ENCODE peak calls at places on chromosomes 6 and 20, in ten cellular contexts. One of them, this sample, is unnamed.

GRCh38 chr6:168995526-168996100 is 258.0 kb downstream of the THBS2 start:
- DNase-seq in NCI-H2081: no peak
- DNase-seq in NCI-H1417: no peak
- DNase-seq in central memory CD4-positive, alpha-beta T cell: no peak
- DNase-seq in midbrain: no peak
- DNase-seq in NT2/D1: no peak
- DNase-seq in ELF-1: no peak
- DNase-seq in HuH-7: no peak
- DNase-seq in activated T-cell treated with anti-CD3 and anti-CD28 coated beads, Interleukin-2, amount 50 U/mL, for 4 hours: no peak
- DNase-seq in stimulated activated CD4-positive, alpha-beta T cell treated with anti-CD3 and anti-CD28 coated beads, TNF-alpha, amount 100 ng/mL, for 1 hour: no peak
- DNase-seq in this sample: no peak

GRCh38 chr6:44668391-44668930 is 281.0 kb downstream of the CDC5L start:
- DNase-seq in NCI-H2081: no peak
- DNase-seq in NCI-H1417: no peak
- DNase-seq in central memory CD4-positive, alpha-beta T cell: no peak
- DNase-seq in midbrain: no peak
- DNase-seq in NT2/D1: no peak
- DNase-seq in ELF-1: no peak
- DNase-seq in HuH-7: no peak
- DNase-seq in activated T-cell treated with anti-CD3 and anti-CD28 coated beads, Interleukin-2, amount 50 U/mL, for 4 hours: no peak
- DNase-seq in stimulated activated CD4-positive, alpha-beta T cell treated with anti-CD3 and anti-CD28 coated beads, TNF-alpha, amount 100 ng/mL, for 1 hour: no peak
- DNase-seq in this sample: no peak

GRCh38 chr6:168247456-168248147 is 72.0 kb downstream of the DACT2 start:
- DNase-seq in NCI-H2081: peak
- DNase-seq in NCI-H1417: peak
- DNase-seq in central memory CD4-positive, alpha-beta T cell: no peak
- DNase-seq in midbrain: no peak
- DNase-seq in NT2/D1: no peak
- DNase-seq in ELF-1: peak
- DNase-seq in HuH-7: peak
- DNase-seq in activated T-cell treated with anti-CD3 and anti-CD28 coated beads, Interleukin-2, amount 50 U/mL, for 4 hours: no peak
- DNase-seq in stimulated activated CD4-positive, alpha-beta T cell treated with anti-CD3 and anti-CD28 coated beads, TNF-alpha, amount 100 ng/mL, for 1 hour: no peak
- DNase-seq in this sample: no peak

GRCh38 chr20:10414982-10415650 is 18.9 kb downstream of the MKKS start:
- DNase-seq in NCI-H2081: peak
- DNase-seq in NCI-H1417: peak
- DNase-seq in central memory CD4-positive, alpha-beta T cell: no peak
- DNase-seq in midbrain: no peak
- DNase-seq in NT2/D1: peak
- DNase-seq in ELF-1: no peak
- DNase-seq in HuH-7: no peak
- DNase-seq in activated T-cell treated with anti-CD3 and anti-CD28 coated beads, Interleukin-2, amount 50 U/mL, for 4 hours: no peak
- DNase-seq in stimulated activated CD4-positive, alpha-beta T cell treated with anti-CD3 and anti-CD28 coated beads, TNF-alpha, amount 100 ng/mL, for 1 hour: no peak
- DNase-seq in this sample: peak

GRCh38 chr6:44044154-44044539 is 83.1 kb downstream of the MRPL14 start:
- DNase-seq in NCI-H2081: no peak
- DNase-seq in NCI-H1417: no peak
- DNase-seq in central memory CD4-positive, alpha-beta T cell: no peak
- DNase-seq in midbrain: no peak
- DNase-seq in NT2/D1: no peak
- DNase-seq in ELF-1: no peak
- DNase-seq in HuH-7: no peak
- DNase-seq in activated T-cell treated with anti-CD3 and anti-CD28 coated beads, Interleukin-2, amount 50 U/mL, for 4 hours: no peak
- DNase-seq in stimulated activated CD4-positive, alpha-beta T cell treated with anti-CD3 and anti-CD28 coated beads, TNF-alpha, amount 100 ng/mL, for 1 hour: no peak
- DNase-seq in this sample: no peak

GRCh38 chr6:2478200-2478599 is 232.8 kb upstream of the GMDS start:
- DNase-seq in NCI-H2081: no peak
- DNase-seq in NCI-H1417: no peak
- DNase-seq in central memory CD4-positive, alpha-beta T cell: no peak
- DNase-seq in midbrain: no peak
- DNase-seq in NT2/D1: no peak
- DNase-seq in ELF-1: peak
- DNase-seq in HuH-7: no peak
- DNase-seq in activated T-cell treated with anti-CD3 and anti-CD28 coated beads, Interleukin-2, amount 50 U/mL, for 4 hours: no peak
- DNase-seq in stimulated activated CD4-positive, alpha-beta T cell treated with anti-CD3 and anti-CD28 coated beads, TNF-alpha, amount 100 ng/mL, for 1 hour: no peak
- DNase-seq in this sample: no peak

GRCh38 chr6:139676718-139677117 is 302.3 kb upstream of the CITED2 start:
- DNase-seq in NCI-H2081: no peak
- DNase-seq in NCI-H1417: no peak
- DNase-seq in central memory CD4-positive, alpha-beta T cell: no peak
- DNase-seq in midbrain: no peak
- DNase-seq in NT2/D1: no peak
- DNase-seq in ELF-1: no peak
- DNase-seq in HuH-7: no peak
- DNase-seq in activated T-cell treated with anti-CD3 and anti-CD28 coated beads, Interleukin-2, amount 50 U/mL, for 4 hours: no peak
- DNase-seq in stimulated activated CD4-positive, alpha-beta T cell treated with anti-CD3 and anti-CD28 coated beads, TNF-alpha, amount 100 ng/mL, for 1 hour: no peak
- DNase-seq in this sample: peak

GRCh38 chr6:46733410-46733809 is 1.8 kb downstream of the PLA2G7 start:
- DNase-seq in NCI-H2081: no peak
- DNase-seq in NCI-H1417: no peak
- DNase-seq in central memory CD4-positive, alpha-beta T cell: no peak
- DNase-seq in midbrain: no peak
- DNase-seq in NT2/D1: no peak
- DNase-seq in ELF-1: peak
- DNase-seq in HuH-7: no peak
- DNase-seq in activated T-cell treated with anti-CD3 and anti-CD28 coated beads, Interleukin-2, amount 50 U/mL, for 4 hours: no peak
- DNase-seq in stimulated activated CD4-positive, alpha-beta T cell treated with anti-CD3 and anti-CD28 coated beads, TNF-alpha, amount 100 ng/mL, for 1 hour: no peak
- DNase-seq in this sample: no peak

GRCh38 chr6:77040566-77041195 is 422.6 kb downstream of the HTR1B start:
- DNase-seq in NCI-H2081: no peak
- DNase-seq in NCI-H1417: no peak
- DNase-seq in central memory CD4-positive, alpha-beta T cell: no peak
- DNase-seq in midbrain: no peak
- DNase-seq in NT2/D1: no peak
- DNase-seq in ELF-1: no peak
- DNase-seq in HuH-7: no peak
- DNase-seq in activated T-cell treated with anti-CD3 and anti-CD28 coated beads, Interleukin-2, amount 50 U/mL, for 4 hours: no peak
- DNase-seq in stimulated activated CD4-positive, alpha-beta T cell treated with anti-CD3 and anti-CD28 coated beads, TNF-alpha, amount 100 ng/mL, for 1 hour: no peak
- DNase-seq in this sample: no peak

GRCh38 chr20:36461600-36462439 is 79.5 kb upstream of the MYL9 start:
- DNase-seq in NCI-H2081: peak
- DNase-seq in NCI-H1417: peak
- DNase-seq in central memory CD4-positive, alpha-beta T cell: peak
- DNase-seq in midbrain: peak
- DNase-seq in NT2/D1: no peak
- DNase-seq in ELF-1: peak
- DNase-seq in HuH-7: peak
- DNase-seq in activated T-cell treated with anti-CD3 and anti-CD28 coated beads, Interleukin-2, amount 50 U/mL, for 4 hours: peak
- DNase-seq in stimulated activated CD4-positive, alpha-beta T cell treated with anti-CD3 and anti-CD28 coated beads, TNF-alpha, amount 100 ng/mL, for 1 hour: peak
- DNase-seq in this sample: no peak

GRCh38 chr6:110554966-110555460 is 78.6 kb upstream of the SLC22A16 start:
- DNase-seq in NCI-H2081: no peak
- DNase-seq in NCI-H1417: no peak
- DNase-seq in central memory CD4-positive, alpha-beta T cell: no peak
- DNase-seq in midbrain: peak
- DNase-seq in NT2/D1: no peak
- DNase-seq in ELF-1: no peak
- DNase-seq in HuH-7: peak
- DNase-seq in activated T-cell treated with anti-CD3 and anti-CD28 coated beads, Interleukin-2, amount 50 U/mL, for 4 hours: no peak
- DNase-seq in stimulated activated CD4-positive, alpha-beta T cell treated with anti-CD3 and anti-CD28 coated beads, TNF-alpha, amount 100 ng/mL, for 1 hour: no peak
- DNase-seq in this sample: no peak

GRCh38 chr6:5282191-5282623 is 20.9 kb downstream of the FARS2 start:
- DNase-seq in NCI-H2081: no peak
- DNase-seq in NCI-H1417: no peak
- DNase-seq in central memory CD4-positive, alpha-beta T cell: no peak
- DNase-seq in midbrain: no peak
- DNase-seq in NT2/D1: no peak
- DNase-seq in ELF-1: no peak
- DNase-seq in HuH-7: no peak
- DNase-seq in activated T-cell treated with anti-CD3 and anti-CD28 coated beads, Interleukin-2, amount 50 U/mL, for 4 hours: no peak
- DNase-seq in stimulated activated CD4-positive, alpha-beta T cell treated with anti-CD3 and anti-CD28 coated beads, TNF-alpha, amount 100 ng/mL, for 1 hour: no peak
- DNase-seq in this sample: no peak

GRCh38 chr6:131685266-131685780 is 15.9 kb downstream of the OR2A4 start:
- DNase-seq in NCI-H2081: no peak
- DNase-seq in NCI-H1417: no peak
- DNase-seq in central memory CD4-positive, alpha-beta T cell: no peak
- DNase-seq in midbrain: no peak
- DNase-seq in NT2/D1: no peak
- DNase-seq in ELF-1: no peak
- DNase-seq in HuH-7: no peak
- DNase-seq in activated T-cell treated with anti-CD3 and anti-CD28 coated beads, Interleukin-2, amount 50 U/mL, for 4 hours: no peak
- DNase-seq in stimulated activated CD4-positive, alpha-beta T cell treated with anti-CD3 and anti-CD28 coated beads, TNF-alpha, amount 100 ng/mL, for 1 hour: no peak
- DNase-seq in this sample: no peak

GRCh38 chr20:44536139-44536538 is 14.3 kb upstream of the SERINC3 start:
- DNase-seq in NCI-H2081: no peak
- DNase-seq in NCI-H1417: no peak
- DNase-seq in central memory CD4-positive, alpha-beta T cell: no peak
- DNase-seq in midbrain: no peak
- DNase-seq in NT2/D1: no peak
- DNase-seq in ELF-1: no peak
- DNase-seq in HuH-7: no peak
- DNase-seq in activated T-cell treated with anti-CD3 and anti-CD28 coated beads, Interleukin-2, amount 50 U/mL, for 4 hours: no peak
- DNase-seq in stimulated activated CD4-positive, alpha-beta T cell treated with anti-CD3 and anti-CD28 coated beads, TNF-alpha, amount 100 ng/mL, for 1 hour: no peak
- DNase-seq in this sample: no peak

GRCh38 chr6:88679841-88680240 is 283.6 kb downstream of the RNGTT start:
- DNase-seq in NCI-H2081: no peak
- DNase-seq in NCI-H1417: no peak
- DNase-seq in central memory CD4-positive, alpha-beta T cell: no peak
- DNase-seq in midbrain: no peak
- DNase-seq in NT2/D1: no peak
- DNase-seq in ELF-1: no peak
- DNase-seq in HuH-7: no peak
- DNase-seq in activated T-cell treated with anti-CD3 and anti-CD28 coated beads, Interleukin-2, amount 50 U/mL, for 4 hours: no peak
- DNase-seq in stimulated activated CD4-positive, alpha-beta T cell treated with anti-CD3 and anti-CD28 coated beads, TNF-alpha, amount 100 ng/mL, for 1 hour: no peak
- DNase-seq in this sample: no peak

GRCh38 chr6:42696526-42697267 is 25.7 kb downstream of the PRPH2 start:
- DNase-seq in NCI-H2081: no peak
- DNase-seq in NCI-H1417: no peak
- DNase-seq in central memory CD4-positive, alpha-beta T cell: no peak
- DNase-seq in midbrain: no peak
- DNase-seq in NT2/D1: no peak
- DNase-seq in ELF-1: no peak
- DNase-seq in HuH-7: no peak
- DNase-seq in activated T-cell treated with anti-CD3 and anti-CD28 coated beads, Interleukin-2, amount 50 U/mL, for 4 hours: no peak
- DNase-seq in stimulated activated CD4-positive, alpha-beta T cell treated with anti-CD3 and anti-CD28 coated beads, TNF-alpha, amount 100 ng/mL, for 1 hour: no peak
- DNase-seq in this sample: no peak

GRCh38 chr20:36802326-36803223 is 29.0 kb upstream of the DSN1 start:
- DNase-seq in NCI-H2081: no peak
- DNase-seq in NCI-H1417: no peak
- DNase-seq in central memory CD4-positive, alpha-beta T cell: no peak
- DNase-seq in midbrain: no peak
- DNase-seq in NT2/D1: no peak
- DNase-seq in ELF-1: no peak
- DNase-seq in HuH-7: no peak
- DNase-seq in activated T-cell treated with anti-CD3 and anti-CD28 coated beads, Interleukin-2, amount 50 U/mL, for 4 hours: no peak
- DNase-seq in stimulated activated CD4-positive, alpha-beta T cell treated with anti-CD3 and anti-CD28 coated beads, TNF-alpha, amount 100 ng/mL, for 1 hour: no peak
- DNase-seq in this sample: no peak

GRCh38 chr6:42764883-42765653 is 16.8 kb upstream of the BICRAL start:
- DNase-seq in NCI-H2081: no peak
- DNase-seq in NCI-H1417: no peak
- DNase-seq in central memory CD4-positive, alpha-beta T cell: no peak
- DNase-seq in midbrain: no peak
- DNase-seq in NT2/D1: no peak
- DNase-seq in ELF-1: no peak
- DNase-seq in HuH-7: no peak
- DNase-seq in activated T-cell treated with anti-CD3 and anti-CD28 coated beads, Interleukin-2, amount 50 U/mL, for 4 hours: no peak
- DNase-seq in stimulated activated CD4-positive, alpha-beta T cell treated with anti-CD3 and anti-CD28 coated beads, TNF-alpha, amount 100 ng/mL, for 1 hour: no peak
- DNase-seq in this sample: no peak

GRCh38 chr20:53827996-53828672 is 234.5 kb upstream of the ZNF217 start:
- DNase-seq in NCI-H2081: no peak
- DNase-seq in NCI-H1417: no peak
- DNase-seq in central memory CD4-positive, alpha-beta T cell: no peak
- DNase-seq in midbrain: no peak
- DNase-seq in NT2/D1: no peak
- DNase-seq in ELF-1: no peak
- DNase-seq in HuH-7: no peak
- DNase-seq in activated T-cell treated with anti-CD3 and anti-CD28 coated beads, Interleukin-2, amount 50 U/mL, for 4 hours: no peak
- DNase-seq in stimulated activated CD4-positive, alpha-beta T cell treated with anti-CD3 and anti-CD28 coated beads, TNF-alpha, amount 100 ng/mL, for 1 hour: no peak
- DNase-seq in this sample: peak

GRCh38 chr6:142518126-142518525 is 216.3 kb downstream of the ADGRG6 start:
- DNase-seq in NCI-H2081: no peak
- DNase-seq in NCI-H1417: peak
- DNase-seq in central memory CD4-positive, alpha-beta T cell: no peak
- DNase-seq in midbrain: no peak
- DNase-seq in NT2/D1: no peak
- DNase-seq in ELF-1: peak
- DNase-seq in HuH-7: no peak
- DNase-seq in activated T-cell treated with anti-CD3 and anti-CD28 coated beads, Interleukin-2, amount 50 U/mL, for 4 hours: no peak
- DNase-seq in stimulated activated CD4-positive, alpha-beta T cell treated with anti-CD3 and anti-CD28 coated beads, TNF-alpha, amount 100 ng/mL, for 1 hour: no peak
- DNase-seq in this sample: no peak

GRCh38 chr6:100846276-100846675 is 34.9 kb downstream of the ASCC3 start:
- DNase-seq in NCI-H2081: peak
- DNase-seq in NCI-H1417: peak
- DNase-seq in central memory CD4-positive, alpha-beta T cell: no peak
- DNase-seq in midbrain: no peak
- DNase-seq in NT2/D1: no peak
- DNase-seq in ELF-1: no peak
- DNase-seq in HuH-7: no peak
- DNase-seq in activated T-cell treated with anti-CD3 and anti-CD28 coated beads, Interleukin-2, amount 50 U/mL, for 4 hours: no peak
- DNase-seq in stimulated activated CD4-positive, alpha-beta T cell treated with anti-CD3 and anti-CD28 coated beads, TNF-alpha, amount 100 ng/mL, for 1 hour: no peak
- DNase-seq in this sample: no peak

GRCh38 chr6:112231609-112232060 is 22.7 kb downstream of the LAMA4 start:
- DNase-seq in NCI-H2081: peak
- DNase-seq in NCI-H1417: peak
- DNase-seq in central memory CD4-positive, alpha-beta T cell: no peak
- DNase-seq in midbrain: no peak
- DNase-seq in NT2/D1: no peak
- DNase-seq in ELF-1: no peak
- DNase-seq in HuH-7: no peak
- DNase-seq in activated T-cell treated with anti-CD3 and anti-CD28 coated beads, Interleukin-2, amount 50 U/mL, for 4 hours: no peak
- DNase-seq in stimulated activated CD4-positive, alpha-beta T cell treated with anti-CD3 and anti-CD28 coated beads, TNF-alpha, amount 100 ng/mL, for 1 hour: no peak
- DNase-seq in this sample: peak

GRCh38 chr20:62359491-62360121 is 7.5 kb downstream of the LAMA5 start:
- DNase-seq in NCI-H2081: no peak
- DNase-seq in NCI-H1417: no peak
- DNase-seq in central memory CD4-positive, alpha-beta T cell: no peak
- DNase-seq in midbrain: no peak
- DNase-seq in NT2/D1: no peak
- DNase-seq in ELF-1: no peak
- DNase-seq in HuH-7: no peak
- DNase-seq in activated T-cell treated with anti-CD3 and anti-CD28 coated beads, Interleukin-2, amount 50 U/mL, for 4 hours: no peak
- DNase-seq in stimulated activated CD4-positive, alpha-beta T cell treated with anti-CD3 and anti-CD28 coated beads, TNF-alpha, amount 100 ng/mL, for 1 hour: no peak
- DNase-seq in this sample: no peak

GRCh38 chr20:63378626-63379025 is 17.5 kb upstream of the CHRNA4 start:
- DNase-seq in NCI-H2081: no peak
- DNase-seq in NCI-H1417: no peak
- DNase-seq in central memory CD4-positive, alpha-beta T cell: no peak
- DNase-seq in midbrain: no peak
- DNase-seq in NT2/D1: no peak
- DNase-seq in ELF-1: no peak
- DNase-seq in HuH-7: no peak
- DNase-seq in activated T-cell treated with anti-CD3 and anti-CD28 coated beads, Interleukin-2, amount 50 U/mL, for 4 hours: no peak
- DNase-seq in stimulated activated CD4-positive, alpha-beta T cell treated with anti-CD3 and anti-CD28 coated beads, TNF-alpha, amount 100 ng/mL, for 1 hour: no peak
- DNase-seq in this sample: no peak

This sample was measured in foreskin keratinocyte.